ENCODE peak calls at places on chromosomes 3 and 15, in four cellular contexts. D, G, A and V are unnamed samples.

GRCh38 chr3:166471074-166471753 is 634.0 kb upstream of the BCHE start:
- DNase-seq in G (no peak), A (no peak), D (no peak), V (no peak)

GRCh38 chr3:126154391-126155279 is 25.8 kb downstream of the ALDH1L1 start:
- DNase-seq in G (no peak), A (no peak), D (no peak), V (no peak)

GRCh38 chr3:194369522-194370279 is at the start of gene LRRC15:
- DNase-seq in G (no peak), A (no peak), D (no peak), V (no peak)

GRCh38 chr15:66848666-66849392 is 146.8 kb downstream of the SMAD6 start:
- DNase-seq in A (no peak), G (no peak), D (no peak), V (no peak)

GRCh38 chr3:101950510-101950909 is 101.2 kb downstream of the NFKBIZ start:
- DNase-seq in D (no peak), A (no peak), G (no peak), V (no peak)

GRCh38 chr3:24363242-24363641 is 131.4 kb downstream of the THRB start:
- DNase-seq in D (no peak), G (no peak), A (no peak), V (no peak)

GRCh38 chr3:187293514-187293870 is 2.0 kb upstream of the MASP1 start:
- DNase-seq in G (no peak), D (no peak), A (no peak), V (no peak)

GRCh38 chr3:117278424-117279190 is 569.0 kb downstream of the TUSC7 start:
- DNase-seq in D (no peak), G (no peak), A (no peak), V (no peak)

GRCh38 chr3:140334530-140334929 is 343.3 kb upstream of the TRIM42 start:
- DNase-seq in A (no peak), D (no peak), G (no peak), V (no peak)

GRCh38 chr3:29583861-29584260 is 303.0 kb downstream of the RBMS3 start:
- DNase-seq in A (no peak), D (no peak), G (no peak), V (no peak)

GRCh38 chr15:100350434-100351226 is 8.9 kb upstream of the ADAMTS17 start:
- DNase-seq in D (no peak), G (no peak), A (no peak), V (no peak)

GRCh38 chr3:177813322-177813721 is 616.0 kb upstream of the TBL1XR1 start:
- DNase-seq in G (peak; percentile 79), D (no peak), A (no peak), V (no peak)

GRCh38 chr3:183193762-183194701 is 31.5 kb upstream of the LAMP3 start:
- DNase-seq in G (no peak), A (no peak), D (peak; percentile 2), V (no peak)

GRCh38 chr3:156176048-156176447 is 55.7 kb downstream of the KCNAB1 start:
- DNase-seq in G (no peak), D (no peak), A (no peak), V (no peak)

DNA sequence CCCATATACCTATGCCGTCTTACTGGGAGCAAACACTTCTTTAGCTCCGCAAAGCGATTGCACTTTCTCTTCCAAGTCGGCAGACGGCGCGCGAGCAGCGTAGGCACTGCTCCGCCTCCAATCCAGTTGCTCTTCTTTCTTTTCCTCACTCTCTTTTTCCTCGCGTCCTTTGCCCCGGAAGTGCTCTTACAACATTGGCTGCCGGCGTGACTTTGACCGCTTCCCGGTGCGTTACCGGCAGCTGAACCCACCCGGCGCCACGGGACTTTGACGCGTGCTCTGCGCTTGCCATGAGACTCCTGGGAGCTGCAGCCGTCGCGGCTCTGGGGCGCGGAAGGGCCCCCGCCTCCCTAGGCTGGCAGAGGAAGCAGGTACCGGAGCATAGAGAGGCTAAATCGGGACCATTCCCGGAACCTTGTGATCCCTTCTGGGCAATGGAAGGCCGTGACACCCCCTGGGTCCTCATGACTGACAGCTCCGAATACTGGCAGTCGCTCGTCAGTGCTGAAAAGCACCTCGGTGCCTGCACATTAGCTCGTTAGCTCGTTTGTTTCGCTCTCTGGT is at the start of gene GFM1:
- DNase-seq in G (peak; percentile 96), A (peak; percentile 96), D (peak; percentile 93), V (peak; percentile 71)
- TF ChIP-seq POLR2A in G (peak; percentile 10), A (peak; percentile 30), D (no peak), V (peak; percentile 75)

GRCh38 chr3:38275658-38276057 is 6.4 kb upstream of the SLC22A14 start:
- DNase-seq in G (no peak), D (no peak), A (no peak), V (no peak)
- TF ChIP-seq POLR2A in G (no peak), D (no peak), A (no peak), V (no peak)

GRCh38 chr15:58472821-58473581 is 41.2 kb downstream of the LIPC start:
- DNase-seq in A (no peak), G (no peak), D (no peak), V (no peak)
- TF ChIP-seq POLR2A in A (peak; percentile 9), G (no peak), D (no peak), V (no peak)

DNA sequence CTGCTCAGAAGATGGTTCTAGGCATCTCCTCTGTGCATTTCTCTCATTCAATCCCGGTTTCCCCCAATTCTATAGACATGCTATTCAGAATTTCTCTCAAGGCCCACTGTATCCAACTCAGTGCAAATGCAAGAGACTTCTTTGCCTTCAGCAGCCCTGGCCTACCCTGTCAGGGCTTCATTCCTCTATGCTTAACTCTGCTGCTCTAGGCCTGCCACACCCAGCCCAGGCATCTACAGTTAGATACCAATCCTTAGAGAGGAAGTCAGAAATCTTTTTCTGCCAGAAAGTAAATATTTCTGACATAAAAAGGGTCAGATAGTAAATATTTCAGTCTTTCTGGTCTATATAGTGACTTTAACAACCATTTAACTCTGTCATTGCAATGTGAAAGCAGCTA is 941.8 kb downstream of the SQOR start:
- DNase-seq in G (no peak), D (no peak), A (no peak), V (no peak)
- TF ChIP-seq POLR2A in G (no peak), D (no peak), A (no peak), V (no peak)

GRCh38 chr3:52844290-52844985 is 9.6 kb upstream of the MUSTN1 start:
- DNase-seq in A (no peak), G (no peak), D (no peak), V (no peak)
- TF ChIP-seq POLR2A in A (no peak), G (no peak), D (no peak), V (no peak)

DNA sequence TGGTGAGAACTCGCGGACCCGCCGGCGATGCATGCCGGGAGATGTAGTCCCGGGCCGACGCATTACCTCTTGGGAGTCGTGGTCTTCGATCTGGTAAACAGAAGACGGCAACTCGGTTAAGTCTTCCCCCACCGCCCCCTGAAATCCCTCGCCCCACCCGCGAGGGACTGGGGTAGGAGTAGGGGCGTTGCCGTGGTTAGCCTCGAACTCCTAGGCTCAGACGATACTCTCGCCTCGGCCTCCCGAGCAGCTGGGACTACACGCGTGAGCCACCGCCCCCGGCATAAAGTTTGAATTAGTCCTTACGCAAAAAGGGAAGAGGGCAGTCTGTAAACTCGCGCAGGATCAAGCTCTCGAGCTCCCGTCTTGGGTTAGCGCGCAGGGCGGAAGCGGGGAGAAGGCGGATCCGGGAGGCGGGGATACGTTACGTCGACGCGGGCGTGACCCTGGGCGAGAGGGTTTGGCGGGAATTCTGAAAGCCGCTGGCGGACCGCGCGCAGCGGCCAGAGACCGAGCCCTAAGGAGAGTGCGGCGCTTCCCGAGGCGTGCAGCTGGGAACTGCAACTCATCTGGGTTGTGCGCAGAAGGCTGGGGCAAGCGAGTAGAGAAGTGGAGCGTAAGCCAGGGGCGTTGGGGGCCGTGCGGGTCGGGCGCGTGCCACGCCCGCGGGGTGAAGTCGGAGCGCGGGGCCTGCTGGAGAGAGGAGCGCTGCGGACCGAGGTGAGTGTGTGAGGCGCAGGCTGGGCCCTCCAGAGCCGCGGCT is at the start of gene RAD51:
- DNase-seq in A (peak; percentile 94), G (peak; percentile 95), D (peak; percentile 89), V (peak; percentile 88)
- TF ChIP-seq POLR2A in A (peak; percentile 70), G (peak; percentile 19), D (no peak), V (peak; percentile 74)

DNA sequence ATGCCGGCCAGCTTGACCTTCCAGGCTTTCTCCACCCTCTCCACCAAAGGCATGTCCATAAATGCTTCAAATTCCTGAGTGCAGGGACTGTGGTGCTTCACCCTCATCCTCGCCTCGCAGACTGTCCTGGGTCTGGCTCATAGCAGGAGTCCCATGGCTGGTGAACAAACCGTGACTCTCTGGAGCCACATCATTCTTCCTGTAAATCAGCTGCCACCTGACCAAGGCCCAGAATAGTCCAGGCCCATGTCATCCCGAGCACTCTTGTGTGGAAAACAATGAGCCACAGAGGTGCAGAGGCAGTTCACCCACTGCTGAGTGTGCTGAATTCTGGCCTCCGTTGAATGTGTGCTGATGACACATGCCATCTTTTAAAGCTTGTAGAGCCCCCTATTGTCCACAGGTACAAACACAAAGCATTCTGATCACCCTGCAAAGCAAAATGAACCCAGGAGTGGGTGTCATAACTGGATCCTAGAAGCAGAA is 68.6 kb downstream of the ABHD5 start:
- DNase-seq in G (no peak), A (no peak), D (no peak), V (no peak)
- TF ChIP-seq POLR2A in G (no peak), A (no peak), D (no peak), V (no peak)

GRCh38 chr15:90952901-90953677 is 1.6 kb upstream of the RCCD1 start:
- DNase-seq in D (no peak), A (no peak), G (no peak), V (no peak)

GRCh38 chr15:90955911-90956310 is 1.2 kb downstream of the RCCD1 start:
- DNase-seq in D (no peak), G (no peak), A (no peak), V (no peak)

GRCh38 chr15:90953947-90954711 is 555 bp upstream of the RCCD1 start:
- DNase-seq in G (no peak), A (no peak), D (no peak), V (no peak)

GRCh38 chr15:90956551-90957104 is 1.9 kb downstream of the RCCD1 start:
- DNase-seq in D (peak; percentile 49), A (no peak), G (peak; percentile 87), V (peak; percentile 90)

GRCh38 chr15:90954712-90955671 is at the start of gene RCCD1:
- DNase-seq in A (peak; percentile 98), D (peak; percentile 96), G (peak; percentile 99), V (peak; percentile 99)
- TF ChIP-seq POLR2A in A (peak; percentile 56), D (no peak), G (peak; percentile 17), V (peak; percentile 84)